ENCODE peak calls at places on chromosomes 12 and 14, in four cellular contexts. B, O, G and I are unnamed samples.

GRCh38 chr12:6234906-6235305 is 34.7 kb downstream of the CD9 start:
- DNase-seq in B (no peak), O (no peak), G (no peak), I (no peak)

GRCh38 chr12:93911436-93911835 is 234.3 kb downstream of the CRADD start:
- DNase-seq in B (no peak), O (no peak), G (no peak), I (no peak)

GRCh38 chr12:15788266-15789214 is 648 bp downstream of the EPS8 start:
- DNase-seq in G (no peak), B (no peak), O (peak; percentile 75), I (peak; percentile 72)

GRCh38 chr12:65878540-65878939 is 54.3 kb downstream of the HMGA2 start:
- DNase-seq in O (no peak), G (no peak), B (no peak), I (no peak)

GRCh38 chr14:55580401-55581010 is 499 bp downstream of the KTN1 start:
- DNase-seq in G (no peak), B (peak; percentile 75), O (peak; percentile 30), I (peak; percentile 68)

GRCh38 chr12:65655074-65655493 is 169.2 kb upstream of the HMGA2 start:
- DNase-seq in G (no peak), B (no peak), O (no peak), I (no peak)

GRCh38 chr12:6116481-6117021 is 7.9 kb downstream of the VWF start:
- DNase-seq in B (peak; percentile 55), O (no peak), G (no peak), I (no peak)

GRCh38 chr12:68870011-68870410 is 62.0 kb downstream of the MDM2 start:
- DNase-seq in G (no peak), B (no peak), O (no peak), I (no peak)

GRCh38 chr12:127496255-127496654 is 770.7 kb upstream of the TMEM132C start:
- DNase-seq in B (no peak), O (no peak), G (no peak), I (no peak)

GRCh38 chr14:75989134-75989533 is 3.6 kb downstream of the IFT43 start:
- DNase-seq in G (no peak), B (peak; percentile 75), O (no peak), I (peak; percentile 84)

GRCh38 chr12:102376251-102376747 is 104.1 kb downstream of the IGF1 start:
- DNase-seq in G (no peak), B (no peak), O (no peak), I (no peak)

GRCh38 chr14:23454445-23454856 is 15.1 kb upstream of the NGDN start:
- DNase-seq in B (no peak), O (peak; percentile 93), G (no peak), I (no peak)

GRCh38 chr12:52674416-52674775 is 5.8 kb downstream of the KRT1 start:
- DNase-seq in B (no peak), G (no peak), O (no peak), I (no peak)

GRCh38 chr12:132489078-132489601 is 811 bp upstream of the FBRSL1 start:
- DNase-seq in B (peak; percentile 75), G (no peak), O (no peak), I (peak; percentile 80)

GRCh38 chr12:131218291-131219172 is 264.8 kb downstream of the ADGRD1 start:
- DNase-seq in G (no peak), B (peak; percentile 51), O (no peak), I (no peak)

GRCh38 chr14:54312166-54312801 is 84.5 kb upstream of the CDKN3 start:
- DNase-seq in B (no peak), G (no peak), O (peak; percentile 99), I (no peak)

GRCh38 chr14:75906228-75906627 is 75.6 kb downstream of the TGFB3 start:
- DNase-seq in O (no peak), B (no peak), G (no peak), I (no peak)

GRCh38 chr12:67415473-67415872 is 146.3 kb downstream of the CAND1 start:
- DNase-seq in B (no peak), O (peak; percentile 32), G (no peak), I (no peak)

GRCh38 chr12:70157099-70157498 is 86.1 kb upstream of the CNOT2 start:
- DNase-seq in G (no peak), B (no peak), O (no peak), I (no peak)

GRCh38 chr12:116881325-116881866 is at the start of gene HRK:
- DNase-seq in G (no peak), O (no peak), B (no peak), I (no peak)

GRCh38 chr14:99758121-99758871 is 34.9 kb upstream of the EML1 start:
- DNase-seq in G (no peak), O (peak; percentile 84), B (peak; percentile 48), I (peak; percentile 72)

GRCh38 chr14:26522985-26523384 is 74.8 kb downstream of the NOVA1 start:
- DNase-seq in O (no peak), B (no peak), G (no peak), I (no peak)

GRCh38 chr12:67720383-67720856 is 71.9 kb downstream of the DYRK2 start:
- DNase-seq in B (peak; percentile 76), G (no peak), O (no peak), I (peak; percentile 67)

DNA sequence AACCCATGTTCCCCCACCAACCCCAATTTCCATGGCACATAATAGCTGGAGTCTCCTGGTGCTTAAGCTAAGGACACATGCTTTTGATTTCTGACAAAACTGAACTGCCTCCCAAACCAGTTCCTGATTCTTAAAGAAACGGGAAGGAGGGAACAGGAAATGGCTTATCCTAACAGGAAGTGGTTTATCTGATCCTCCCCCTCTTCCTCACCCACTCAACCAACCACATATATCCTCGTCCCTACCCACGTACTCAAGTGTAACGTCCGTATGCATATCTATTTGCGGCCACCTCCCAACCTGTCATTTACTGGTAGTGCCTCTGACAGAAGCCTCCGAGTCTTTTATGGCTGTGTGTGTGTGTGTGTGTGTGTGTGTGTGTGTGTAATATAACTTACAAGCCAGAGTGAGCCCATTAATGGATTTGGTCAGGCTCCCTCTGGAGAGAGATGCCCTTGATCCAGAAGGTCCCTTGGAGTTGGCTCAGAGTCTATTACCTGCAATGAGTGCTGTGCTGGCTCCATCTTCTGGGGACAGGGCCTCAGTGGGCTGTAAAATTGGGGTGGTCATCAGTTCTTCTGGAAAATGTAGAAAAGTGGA is 7.7 kb downstream of the DAZAP2 start:
- DNase-seq in B (no peak), O (no peak), G (no peak), I (no peak)
- TF ChIP-seq CTCF in B (no peak), O (no peak), G (no peak), I (no peak)

GRCh38 chr12:54141534-54142475 is 47.0 kb downstream of the SMUG1 start:
- DNase-seq in B (peak; percentile 85), O (no peak), G (no peak), I (no peak)
- H3K36me3 ChIP-seq in B (no peaks in the 10 kb centered on the region), O (no peaks in the 10 kb centered on the region), G (no peaks in the 10 kb centered on the region), I (no peaks in the 10 kb centered on the region)

DNA sequence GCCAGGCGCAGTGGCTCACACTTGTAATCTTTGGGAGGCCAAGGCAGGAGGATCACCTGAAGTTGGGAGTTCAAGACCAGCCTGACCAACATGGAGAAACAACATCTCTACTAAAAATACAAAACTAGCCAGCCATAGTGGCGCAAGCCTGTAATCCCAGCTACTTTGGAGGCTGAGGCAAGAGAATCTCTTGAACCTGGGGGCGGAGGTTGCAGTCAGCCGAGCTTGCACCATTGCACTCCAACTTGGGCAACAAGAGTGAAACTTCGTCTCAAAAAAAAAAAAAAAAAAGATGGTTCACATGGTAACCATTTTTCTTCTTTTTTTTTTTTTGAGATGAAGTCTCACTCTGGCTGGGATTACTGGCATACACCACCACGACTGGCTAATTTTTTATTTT is 35.3 kb downstream of the SLC2A14 start:
- DNase-seq in B (no peak), G (no peak), O (no peak), I (no peak)
- TF ChIP-seq CTCF in B (no peak), G (no peak), O (no peak), I (no peak)

GRCh38 chr14:104993808-104994591 is 8.4 kb downstream of the CLBA1 start:
- DNase-seq in B (no peak), G (no peak), O (no peak), I (no peak)

GRCh38 chr14:104996483-104996882 is 10.9 kb downstream of the CLBA1 start:
- DNase-seq in B (no peak), G (no peak), O (no peak), I (no peak)

GRCh38 chr14:104993306-104993705 is 7.7 kb downstream of the CLBA1 start:
- DNase-seq in B (no peak), O (no peak), G (no peak), I (no peak)

GRCh38 chr14:104994988-104995387 is 9.4 kb downstream of the CLBA1 start:
- DNase-seq in B (no peak), O (no peak), G (no peak), I (no peak)

DNA sequence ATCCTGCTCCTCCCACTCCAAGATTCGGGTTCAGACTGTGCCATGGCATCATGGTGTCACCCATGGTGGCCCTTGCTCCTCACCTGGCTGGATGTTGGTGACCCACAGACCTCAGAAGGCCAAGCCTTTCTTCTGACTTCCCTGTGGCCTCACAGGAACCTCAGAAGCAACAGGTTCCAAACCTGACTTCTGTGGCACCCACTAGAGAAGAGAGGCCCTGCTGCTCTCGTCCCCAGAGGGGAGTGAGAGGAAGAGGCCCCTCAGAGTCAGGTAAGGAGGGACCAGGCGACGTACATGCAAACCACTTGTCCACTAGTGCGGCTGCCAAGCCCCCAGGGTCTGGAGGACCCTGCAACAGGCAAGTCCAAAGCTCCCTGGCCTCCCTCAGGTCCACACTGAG is 10.4 kb downstream of the CLBA1 start:
- DNase-seq in O (no peak), B (no peak), G (no peak), I (no peak)
- H3K36me3 ChIP-seq in O (no peaks in the 10 kb centered on the region), B (peaks cover 60% of the 10 kb centered on the region), G (no peaks in the 10 kb centered on the region), I (no peaks in the 10 kb centered on the region)

GRCh38 chr12:99824900-99825562 is 159.7 kb downstream of the ANKS1B start:
- DNase-seq in B (peak; percentile 62), O (no peak), G (no peak), I (no peak)

DNA sequence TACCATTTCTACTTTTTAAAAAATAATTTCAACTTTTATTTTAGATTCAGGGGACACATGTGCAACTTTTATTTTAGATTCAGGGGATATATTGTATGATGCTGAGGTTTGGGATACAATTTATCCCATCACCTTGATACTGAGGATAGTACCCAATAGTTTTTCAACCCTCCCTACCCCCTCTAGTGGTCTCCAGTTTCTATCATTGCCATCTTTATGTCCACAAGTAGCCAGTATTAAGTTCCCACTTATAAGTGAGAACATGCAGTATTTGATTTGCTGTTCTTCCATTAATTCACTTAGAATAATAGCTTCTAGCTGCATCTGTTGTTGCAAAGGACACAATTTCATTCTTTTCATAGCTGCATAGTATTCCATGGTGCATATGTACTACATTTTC is 162.5 kb downstream of the ANKS1B start:
- DNase-seq in G (no peak), O (no peak), B (no peak), I (no peak)
- TF ChIP-seq CTCF in G (no peak), O (no peak), B (no peak), I (no peak)

GRCh38 chr12:110718222-110718908 is 24.3 kb downstream of the PPP1CC start:
- DNase-seq in O (no peak), G (no peak), B (no peak), I (no peak)
- H3K36me3 ChIP-seq in O (peaks cover 32% of the 10 kb centered on the region), G (peaks cover 54% of the 10 kb centered on the region), B (peaks cover 66% of the 10 kb centered on the region), I (peaks cover 26% of the 10 kb centered on the region)

GRCh38 chr14:86646688-86647687 is 1117.0 kb downstream of the FLRT2 start:
- DNase-seq in B (no peak), G (no peak), O (peak; percentile 7), I (no peak)
- TF ChIP-seq CTCF in B (no peak), G (peak; percentile 33), O (peak; percentile 26), I (no peak)

DNA sequence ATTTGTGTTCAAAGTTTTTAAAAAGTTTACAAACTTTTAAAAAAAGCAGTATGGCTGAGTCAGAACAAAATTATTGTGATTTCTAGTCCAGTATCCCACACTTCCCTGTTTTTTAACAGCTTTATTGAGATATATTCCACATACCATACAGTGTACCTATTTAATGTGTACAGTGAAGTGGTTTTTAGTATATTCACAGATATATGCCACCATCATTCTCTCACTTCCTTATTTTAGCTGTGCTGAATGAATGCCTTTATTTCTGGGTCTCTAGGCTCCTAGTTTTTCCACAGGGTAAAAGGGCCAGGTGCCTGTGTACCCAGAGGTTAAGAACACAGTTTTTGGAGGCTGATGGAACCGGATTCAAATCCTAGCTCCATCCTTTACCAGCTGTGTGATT is 58.9 kb upstream of the SRSF5 start:
- DNase-seq in G (no peak), O (no peak), B (no peak), I (no peak)
- H3K36me3 ChIP-seq in G (no peaks in the 10 kb centered on the region), O (peaks cover 13% of the 10 kb centered on the region), B (peaks cover 65% of the 10 kb centered on the region), I (peaks cover 79% of the 10 kb centered on the region)